ENCODE peak calls at places on chromosomes 7 and 10, in four cellular contexts. L is uterus, Q is body of pancreas, D is HCT116. S is an unnamed sample.

GRCh38 chr10:87589653-87590052 is 70.0 kb upstream of the PAPSS2 start:
- DNase-seq in L (no peak), Q (no peak), D (no peak), S (no peak)

GRCh38 chr7:35776686-35777085 is 24.2 kb upstream of the SEPTIN7 start:
- DNase-seq in L (no peak), Q (no peak), D (no peak), S (no peak)

GRCh38 chr7:124101173-124101768 is 68.4 kb upstream of the TMEM229A start:
- DNase-seq in L (no peak), Q (no peak), D (peak; percentile 28), S (peak; percentile 3)

GRCh38 chr7:23893942-23894890 is 184.2 kb downstream of the STK31 start:
- DNase-seq in L (no peak), Q (no peak), D (no peak), S (no peak)

GRCh38 chr7:93245525-93246432 is 13.6 kb downstream of the VPS50 start:
- DNase-seq in L (no peak), Q (no peak), D (no peak), S (no peak)

GRCh38 chr7:135923700-135924261 is 53.4 kb downstream of the MTPN start:
- DNase-seq in L (no peak), Q (no peak), D (peak; percentile 81), S (peak; percentile 75)

GRCh38 chr7:41201021-41201420 is 501.9 kb downstream of the INHBA start:
- DNase-seq in L (no peak), Q (no peak), D (no peak), S (no peak)

GRCh38 chr10:69439813-69440506 is 11.3 kb upstream of the TSPAN15 start:
- DNase-seq in L (peak; percentile 65), Q (peak; percentile 56), D (no peak), S (no peak)

GRCh38 chr7:50208335-50208982 is 96.1 kb upstream of the IKZF1 start:
- DNase-seq in L (no peak), Q (no peak), D (no peak), S (no peak)

GRCh38 chr7:7489546-7489945 is 46.1 kb downstream of the COL28A1 start:
- DNase-seq in L (no peak), Q (no peak), D (no peak), S (no peak)

GRCh38 chr10:6228010-6228511 is 25.3 kb downstream of the PFKFB3 start:
- DNase-seq in L (peak; percentile 38), Q (no peak), D (no peak), S (no peak)

GRCh38 chr10:78913219-78914059 is 155.3 kb upstream of the ZMIZ1 start:
- DNase-seq in L (no peak), Q (peak; percentile 74), D (no peak), S (no peak)

GRCh38 chr7:88566174-88566729 is 193.2 kb upstream of the ZNF804B start:
- DNase-seq in L (no peak), Q (no peak), D (no peak), S (no peak)

DNA sequence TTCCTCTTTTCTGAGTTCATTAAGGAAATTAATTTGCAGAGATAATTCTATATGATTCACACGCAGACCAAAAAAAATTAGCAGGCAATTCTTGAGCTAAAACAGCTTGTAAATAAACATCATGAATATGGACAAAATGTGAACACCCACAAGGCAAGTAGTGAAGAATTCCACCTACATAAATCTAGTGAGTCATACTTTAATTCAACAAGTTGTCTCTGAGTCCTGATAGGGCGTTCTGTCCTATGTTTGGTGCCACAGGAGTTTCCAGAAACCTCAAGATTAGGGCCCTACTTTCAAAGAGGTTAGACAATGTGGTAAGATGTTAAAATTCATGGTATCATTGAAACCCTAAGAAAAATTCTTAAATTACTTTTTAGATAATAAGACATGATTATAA is 122.3 kb downstream of the SGMS1 start:
- DNase-seq in L (no peak), Q (no peak), D (no peak), S (peak; percentile 23)
- TF ChIP-seq POLR2A in L (no peak), Q (no peak), D (no peak), S (no peak)

DNA sequence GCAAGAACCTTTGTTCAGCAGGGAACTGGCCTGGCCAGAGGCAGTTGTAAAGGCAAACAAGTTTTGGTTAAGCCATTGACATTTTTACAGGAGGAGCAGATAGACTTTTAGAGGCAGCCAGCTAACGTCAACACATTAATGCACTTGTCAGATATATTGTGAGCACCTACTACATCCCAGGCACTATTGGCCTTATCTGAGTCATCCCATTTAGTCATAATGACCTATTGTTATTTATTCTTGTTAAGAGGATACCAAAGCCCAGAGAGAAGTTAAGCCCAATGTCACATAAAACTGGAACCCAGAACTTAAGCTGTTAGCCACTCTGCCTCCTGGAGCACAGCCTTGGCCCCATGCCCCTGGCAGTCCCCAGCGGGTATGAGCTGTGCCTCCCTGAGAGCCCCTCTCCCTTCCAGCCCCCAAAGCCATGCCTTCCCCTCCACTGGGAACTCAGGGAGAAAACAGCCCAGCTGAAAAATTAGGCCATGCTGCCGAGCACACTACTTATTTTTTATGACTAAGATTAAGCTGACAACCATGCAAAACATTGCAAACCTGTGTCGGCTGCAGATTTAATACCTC is 32.7 kb upstream of the TRIM8 start:
- DNase-seq in L (peak; percentile 46), Q (no peak), D (no peak), S (peak; percentile 53)
- TF ChIP-seq POLR2A in L (no peak), Q (no peak), D (no peak), S (no peak)

DNA sequence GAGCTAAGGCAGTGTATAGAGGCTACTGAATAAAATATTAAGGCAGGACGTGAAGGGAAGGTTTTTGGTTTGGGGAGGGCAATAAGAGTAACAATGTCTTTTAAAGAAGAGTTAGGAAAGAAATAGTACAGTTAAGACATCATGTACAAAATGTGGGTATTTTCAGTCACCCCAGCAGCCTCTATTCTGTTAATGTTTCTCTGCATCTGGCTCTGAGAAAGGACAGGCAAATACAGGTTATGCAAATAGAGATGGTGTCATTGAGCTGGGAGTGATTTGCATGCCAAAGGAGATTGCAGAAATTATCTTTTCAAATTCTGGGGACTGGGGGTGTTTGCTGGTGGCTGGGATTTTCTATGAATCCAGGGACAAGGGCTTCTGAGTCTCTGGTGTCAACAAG is 6.7 kb upstream of the TAS2R60 start:
- DNase-seq in L (no peak), Q (no peak), D (no peak), S (no peak)
- TF ChIP-seq POLR2A in L (no peak), Q (no peak), D (no peak), S (no peak)

GRCh38 chr7:74218343-74218698 is 8.5 kb downstream of the LAT2 start:
- DNase-seq in L (no peak), Q (no peak), D (no peak), S (no peak)

GRCh38 chr7:74217455-74218342 is 7.9 kb downstream of the LAT2 start:
- DNase-seq in L (no peak), Q (no peak), D (no peak), S (no peak)

GRCh38 chr7:74220229-74220628 is 10.4 kb downstream of the LAT2 start:
- DNase-seq in L (no peak), Q (no peak), D (no peak), S (no peak)

GRCh38 chr7:74221713-74222112 is 11.9 kb downstream of the LAT2 start:
- DNase-seq in L (no peak), Q (no peak), D (no peak), S (no peak)

DNA sequence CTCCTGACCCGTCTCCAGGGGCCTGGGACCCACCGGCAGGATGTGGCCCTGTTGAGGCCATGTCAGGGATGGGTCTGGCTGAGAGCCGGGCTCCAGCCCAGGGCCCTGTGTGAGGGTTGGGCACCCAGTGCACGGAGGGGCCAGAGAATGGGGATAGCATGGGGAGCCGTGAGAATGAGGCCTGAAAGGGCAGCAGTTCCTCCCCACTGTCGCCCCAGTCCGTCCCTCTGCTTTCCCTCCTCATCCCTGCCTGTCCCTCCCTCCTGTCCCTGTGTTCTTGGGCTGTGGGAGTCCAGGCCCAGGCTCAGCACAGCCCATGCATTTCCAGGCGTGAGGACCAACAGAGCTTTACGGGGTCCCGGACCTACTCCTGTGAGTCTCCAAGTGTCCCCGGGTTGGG is 9.6 kb downstream of the LAT2 start:
- DNase-seq in L (no peak), Q (no peak), D (no peak), S (no peak)
- TF ChIP-seq POLR2A in L (no peak), Q (no peak), D (no peak), S (no peak)

GRCh38 chr7:137231167-137231566 is 112.4 kb downstream of the PTN start:
- DNase-seq in L (no peak), Q (no peak), D (no peak), S (no peak)
- TF ChIP-seq POLR2A in L (no peak), Q (no peak), D (no peak), S (no peak)

DNA sequence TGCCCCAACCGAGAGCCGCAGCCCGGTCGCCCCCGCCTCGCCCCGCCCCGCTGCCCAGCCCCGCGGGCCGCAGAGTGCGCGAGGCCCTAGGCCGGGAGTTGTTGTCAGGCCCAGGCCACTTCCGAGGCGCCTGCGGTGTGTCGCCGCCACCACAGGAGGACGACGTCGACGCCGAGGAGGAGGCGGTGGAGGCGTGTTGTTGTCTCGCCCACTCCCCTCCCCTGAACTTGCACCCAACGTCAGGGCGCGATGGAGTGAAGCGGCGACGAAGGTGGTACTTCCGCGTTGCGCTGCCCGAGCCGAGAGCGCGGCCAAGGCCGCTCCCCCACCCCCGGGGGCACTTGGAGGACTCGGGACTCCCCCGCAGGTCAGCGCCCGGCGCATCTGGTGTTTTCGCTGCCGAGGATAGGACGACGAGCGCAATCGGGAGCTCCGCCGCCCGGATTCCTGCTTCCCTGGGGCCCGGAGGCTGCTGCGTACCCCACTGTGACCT is at the start of gene CDK13:
- DNase-seq in L (peak; percentile 69), Q (peak; percentile 75), D (peak; percentile 68), S (peak; percentile 86)
- TF ChIP-seq POLR2A in L (no peak), Q (no peak), D (peak; percentile 59), S (peak; percentile 97)

GRCh38 chr10:12849351-12850181 is 151.9 kb downstream of the CCDC3 start:
- DNase-seq in L (peak; percentile 23), Q (no peak), D (no peak), S (no peak)
- TF ChIP-seq POLR2A in L (no peak), Q (no peak), D (no peak), S (no peak)